ENCODE peak calls at places on chromosomes 1 and 21, in seven cellular contexts. B, O, C, X, Z, N and L are unnamed samples.
A peak's percentile ranks its signal among the peaks of the same experiment; 100 is the strongest.

GRCh38 chr1:119635801-119636390 is 12.2 kb downstream of the ZNF697 start:
- DNase-seq in O (no peak), X (no peak), N (no peak), B (no peak), Z (peak; percentile 87), C (no peak), L (no peak)

GRCh38 chr1:234670936-234671628 is 61.1 kb upstream of the IRF2BP2 start:
- DNase-seq in N (no peak), C (no peak), O (no peak), Z (no peak), X (no peak), B (peak; percentile 41), L (no peak)

GRCh38 chr1:110212165-110213142 is 2.3 kb downstream of the KCNC4 start:
- DNase-seq in N (no peak), Z (peak; percentile 41), X (no peak), O (peak; percentile 33), B (peak; percentile 44), C (no peak), L (no peak)

GRCh38 chr1:152886090-152886489 is 8.0 kb downstream of the SMCP start:
- DNase-seq in N (no peak), B (no peak), O (no peak), X (no peak), C (no peak), Z (peak; percentile 6), L (no peak)

GRCh38 chr1:1435911-1436633 is 582 bp downstream of the VWA1 start:
- DNase-seq in O (no peak), X (no peak), Z (no peak), B (no peak), N (no peak), C (no peak), L (no peak)

GRCh38 chr1:16215882-16216753 is 3.7 kb upstream of the ARHGEF19 start:
- DNase-seq in X (peak; percentile 84), O (peak; percentile 100), C (no peak), Z (peak; percentile 83), B (peak; percentile 94), N (peak; percentile 90), L (peak; percentile 82)

GRCh38 chr1:29121516-29121937 is 2.2 kb downstream of the TMEM200B start:
- DNase-seq in C (no peak), Z (peak; percentile 46), X (no peak), B (peak; percentile 56), O (peak; percentile 66), N (no peak), L (no peak)

GRCh38 chr1:204150702-204151561 is 912 bp downstream of the ETNK2 start:
- DNase-seq in B (no peak), Z (peak; percentile 39), O (peak; percentile 54), N (no peak), X (no peak), C (no peak), L (no peak)

GRCh38 chr1:204669579-204669978 is 16.0 kb downstream of the LRRN2 start:
- DNase-seq in C (no peak), X (no peak), Z (no peak), B (no peak), N (no peak), O (no peak), L (no peak)

GRCh38 chr1:53949023-53949611 is 3.0 kb downstream of the LRRC42 start:
- DNase-seq in B (peak; percentile 66), C (peak; percentile 31), O (peak; percentile 86), N (no peak), Z (peak; percentile 54), X (peak; percentile 22), L (peak; percentile 72)

GRCh38 chr1:23422955-23423354 is 1.6 kb downstream of the TCEA3 start:
- DNase-seq in X (no peak), C (no peak), O (no peak), B (no peak), Z (peak; percentile 38), N (no peak), L (no peak)

GRCh38 chr1:110150330-110151174 is at the start of gene SLC6A17:
- DNase-seq in B (peak; percentile 52), O (peak; percentile 75), C (no peak), N (peak; percentile 65), X (peak; percentile 63), Z (peak; percentile 91), L (no peak)

GRCh38 chr1:5273280-5274003 is 619.0 kb downstream of the AJAP1 start:
- DNase-seq in B (no peak), X (no peak), O (no peak), Z (no peak), C (no peak), N (no peak), L (no peak)

GRCh38 chr1:228417061-228417460 is 400 bp upstream of the TRIM17 start:
- DNase-seq in X (peak; percentile 40), O (no peak), C (no peak), N (no peak), Z (no peak), B (no peak), L (no peak)

GRCh38 chr1:19441048-19441447 is 44.3 kb downstream of the CAPZB start:
- DNase-seq in O (no peak), B (no peak), C (no peak), X (no peak), N (no peak), Z (peak; percentile 54), L (no peak)

GRCh38 chr21:34818663-34819158 is 149.9 kb downstream of the CLIC6 start:
- DNase-seq in N (no peak), B (peak; percentile 57), C (no peak), O (no peak), X (no peak), Z (no peak), L (no peak)

GRCh38 chr1:10506677-10507047 is 31.9 kb downstream of the PEX14 start:
- DNase-seq in B (no peak), O (no peak), C (no peak), Z (no peak), N (no peak), X (no peak), L (no peak)
- TF ChIP-seq EZH2 in B (no peak), O (no peak), C (no peak), Z (no peak), N (no peak), X (no peak), L (no peak)

GRCh38 chr21:26982767-26983166 is 15.9 kb upstream of the ADAMTS5 start:
- DNase-seq in O (peak; percentile 3), Z (peak; percentile 70), C (no peak), N (no peak), X (no peak), B (no peak), L (peak; percentile 75)
- H3K9me2 ChIP-seq in O (no peaks in the 10 kb centered on the region), Z (no peaks in the 10 kb centered on the region), C (no peaks in the 10 kb centered on the region), N (no peaks in the 10 kb centered on the region), X (no peaks in the 10 kb centered on the region), B (no peaks in the 10 kb centered on the region), L (no peaks in the 10 kb centered on the region)

GRCh38 chr1:192186197-192186596 is 27.9 kb downstream of the RGS18 start:
- DNase-seq in X (no peak), Z (no peak), O (no peak), N (no peak), C (no peak), B (no peak), L (no peak)
- H2AFZ ChIP-seq in X (peak overlapping the region; percentile 42), Z (no peak overlapping the region), O (no peak overlapping the region), N (no peak overlapping the region), C (no peak overlapping the region), B (no peak overlapping the region), L (no peak overlapping the region)

GRCh38 chr1:155126494-155127104 is 1.1 kb upstream of the EFNA1 start:
- DNase-seq in X (peak; percentile 63), N (no peak), B (peak; percentile 86), O (peak; percentile 83), Z (peak; percentile 68), C (no peak), L (no peak)

GRCh38 chr1:155128469-155128754 is 736 bp downstream of the EFNA1 start:
- DNase-seq in X (no peak), B (no peak), Z (no peak), O (no peak), C (no peak), N (no peak), L (no peak)

GRCh38 chr1:155127105-155127671 is 488 bp upstream of the EFNA1 start:
- DNase-seq in Z (peak; percentile 50), O (peak; percentile 80), B (peak; percentile 88), X (peak; percentile 62), C (no peak), N (no peak), L (peak; percentile 86)

GRCh38 chr1:155128755-155129473 is 1.2 kb downstream of the EFNA1 start:
- DNase-seq in C (no peak), Z (no peak), N (no peak), X (peak; percentile 50), B (peak; percentile 70), O (peak; percentile 65), L (peak; percentile 61)

GRCh38 chr1:155127672-155128468 is at the start of gene EFNA1:
- DNase-seq in C (peak; percentile 41), B (peak; percentile 86), O (peak; percentile 64), Z (peak; percentile 65), N (no peak), X (peak; percentile 70), L (peak; percentile 74)
- TF ChIP-seq EZH2 in C (peak; percentile 93), B (no peak), O (no peak), Z (no peak), N (no peak), X (no peak), L (no peak)